ENCODE peak calls at places on chromosome 19, in seven cellular contexts. One of them, this sample, is unnamed.

GRCh38 chr19:30371960-30372824 is at the start of gene ZNF536:
- DNase-seq in NT2/D1: no peak
- DNase-seq in BJ: no peak
- DNase-seq in fibroblast of lung: no peak
- DNase-seq in hepatocyte: no peak
- DNase-seq in CD8-positive, alpha-beta memory T cell: no peak
- DNase-seq in foreskin fibroblast: no peak
- DNase-seq in this sample: no peak

GRCh38 chr19:47427241-47428176 is 8.2 kb upstream of the MEIS3 start:
- DNase-seq in fibroblast of lung: peak
- DNase-seq in NT2/D1: peak
- DNase-seq in foreskin fibroblast: no peak
- DNase-seq in hepatocyte: peak
- DNase-seq in CD8-positive, alpha-beta memory T cell: peak
- DNase-seq in BJ: no peak
- DNase-seq in this sample: peak

GRCh38 chr19:18933297-18933696 is 7.7 kb downstream of the HOMER3 start:
- DNase-seq in NT2/D1: no peak
- DNase-seq in foreskin fibroblast: no peak
- DNase-seq in hepatocyte: no peak
- DNase-seq in CD8-positive, alpha-beta memory T cell: no peak
- DNase-seq in BJ: no peak
- DNase-seq in fibroblast of lung: no peak
- DNase-seq in this sample: no peak

GRCh38 chr19:541699-542098 is 2.2 kb upstream of the GZMM start:
- DNase-seq in fibroblast of lung: no peak
- DNase-seq in BJ: no peak
- DNase-seq in NT2/D1: no peak
- DNase-seq in foreskin fibroblast: no peak
- DNase-seq in CD8-positive, alpha-beta memory T cell: no peak
- DNase-seq in hepatocyte: no peak
- DNase-seq in this sample: no peak

GRCh38 chr19:17610384-17610783 is 54.9 kb downstream of the COLGALT1 start:
- DNase-seq in hepatocyte: no peak
- DNase-seq in NT2/D1: no peak
- DNase-seq in fibroblast of lung: no peak
- DNase-seq in foreskin fibroblast: no peak
- DNase-seq in BJ: no peak
- DNase-seq in CD8-positive, alpha-beta memory T cell: no peak
- DNase-seq in this sample: peak

GRCh38 chr19:56076413-56076998 is 44.6 kb downstream of the ZNF787 start:
- DNase-seq in BJ: no peak
- DNase-seq in hepatocyte: peak
- DNase-seq in foreskin fibroblast: peak
- DNase-seq in NT2/D1: no peak
- DNase-seq in CD8-positive, alpha-beta memory T cell: peak
- DNase-seq in fibroblast of lung: peak
- DNase-seq in this sample: peak

GRCh38 chr19:17244618-17245534 is 843 bp downstream of the NR2F6 start:
- DNase-seq in hepatocyte: peak
- DNase-seq in BJ: no peak
- DNase-seq in fibroblast of lung: no peak
- DNase-seq in CD8-positive, alpha-beta memory T cell: no peak
- DNase-seq in NT2/D1: no peak
- DNase-seq in foreskin fibroblast: no peak
- DNase-seq in this sample: no peak

GRCh38 chr19:49064768-49065611 is at the start of gene NTF4:
- DNase-seq in BJ: no peak
- DNase-seq in foreskin fibroblast: no peak
- DNase-seq in fibroblast of lung: peak
- DNase-seq in hepatocyte: peak
- DNase-seq in NT2/D1: no peak
- DNase-seq in CD8-positive, alpha-beta memory T cell: no peak
- DNase-seq in this sample: no peak

GRCh38 chr19:30274987-30275386 is 97.2 kb upstream of the ZNF536 start:
- DNase-seq in hepatocyte: no peak
- DNase-seq in foreskin fibroblast: no peak
- DNase-seq in CD8-positive, alpha-beta memory T cell: no peak
- DNase-seq in BJ: no peak
- DNase-seq in fibroblast of lung: no peak
- DNase-seq in NT2/D1: no peak
- DNase-seq in this sample: no peak

GRCh38 chr19:28960986-28961705 is 251.8 kb downstream of the UQCRFS1 start:
- DNase-seq in hepatocyte: no peak
- DNase-seq in fibroblast of lung: peak
- DNase-seq in CD8-positive, alpha-beta memory T cell: no peak
- DNase-seq in BJ: peak
- DNase-seq in foreskin fibroblast: peak
- DNase-seq in NT2/D1: no peak
- DNase-seq in this sample: peak

GRCh38 chr19:18006895-18007604 is 920 bp upstream of the ARRDC2 start:
- DNase-seq in BJ: no peak
- DNase-seq in CD8-positive, alpha-beta memory T cell: peak
- DNase-seq in fibroblast of lung: peak
- DNase-seq in foreskin fibroblast: peak
- DNase-seq in hepatocyte: peak
- DNase-seq in NT2/D1: peak
- DNase-seq in this sample: peak

GRCh38 chr19:55447421-55448174 is 4.5 kb upstream of the SHISA7 start:
- DNase-seq in fibroblast of lung: no peak
- DNase-seq in NT2/D1: no peak
- DNase-seq in BJ: no peak
- DNase-seq in hepatocyte: no peak
- DNase-seq in foreskin fibroblast: peak
- DNase-seq in CD8-positive, alpha-beta memory T cell: no peak
- DNase-seq in this sample: peak

GRCh38 chr19:43749898-43750297 is 4.9 kb downstream of the SMG9 start:
- DNase-seq in fibroblast of lung: no peak
- DNase-seq in hepatocyte: no peak
- DNase-seq in BJ: no peak
- DNase-seq in NT2/D1: no peak
- DNase-seq in CD8-positive, alpha-beta memory T cell: no peak
- DNase-seq in foreskin fibroblast: no peak
- DNase-seq in this sample: no peak

GRCh38 chr19:42275103-42275502 is 6.1 kb downstream of the CIC start:
- DNase-seq in BJ: no peak
- DNase-seq in NT2/D1: no peak
- DNase-seq in CD8-positive, alpha-beta memory T cell: no peak
- DNase-seq in hepatocyte: peak
- DNase-seq in fibroblast of lung: no peak
- DNase-seq in foreskin fibroblast: no peak
- DNase-seq in this sample: no peak

GRCh38 chr19:20640545-20640944 is 20.8 kb downstream of the ZNF626 start:
- DNase-seq in BJ: no peak
- DNase-seq in fibroblast of lung: no peak
- DNase-seq in foreskin fibroblast: no peak
- DNase-seq in CD8-positive, alpha-beta memory T cell: no peak
- DNase-seq in NT2/D1: no peak
- DNase-seq in hepatocyte: no peak
- DNase-seq in this sample: no peak
- H3K4me3 ChIP-seq in BJ: no peak
- H3K4me3 ChIP-seq in fibroblast of lung: no peak
- H3K4me3 ChIP-seq in foreskin fibroblast: no peak
- H3K4me3 ChIP-seq in CD8-positive, alpha-beta memory T cell: no peak
- H3K4me3 ChIP-seq in NT2/D1: no peak
- H3K4me3 ChIP-seq in hepatocyte: no peak
- H3K4me3 ChIP-seq in this sample: no peak

DNA sequence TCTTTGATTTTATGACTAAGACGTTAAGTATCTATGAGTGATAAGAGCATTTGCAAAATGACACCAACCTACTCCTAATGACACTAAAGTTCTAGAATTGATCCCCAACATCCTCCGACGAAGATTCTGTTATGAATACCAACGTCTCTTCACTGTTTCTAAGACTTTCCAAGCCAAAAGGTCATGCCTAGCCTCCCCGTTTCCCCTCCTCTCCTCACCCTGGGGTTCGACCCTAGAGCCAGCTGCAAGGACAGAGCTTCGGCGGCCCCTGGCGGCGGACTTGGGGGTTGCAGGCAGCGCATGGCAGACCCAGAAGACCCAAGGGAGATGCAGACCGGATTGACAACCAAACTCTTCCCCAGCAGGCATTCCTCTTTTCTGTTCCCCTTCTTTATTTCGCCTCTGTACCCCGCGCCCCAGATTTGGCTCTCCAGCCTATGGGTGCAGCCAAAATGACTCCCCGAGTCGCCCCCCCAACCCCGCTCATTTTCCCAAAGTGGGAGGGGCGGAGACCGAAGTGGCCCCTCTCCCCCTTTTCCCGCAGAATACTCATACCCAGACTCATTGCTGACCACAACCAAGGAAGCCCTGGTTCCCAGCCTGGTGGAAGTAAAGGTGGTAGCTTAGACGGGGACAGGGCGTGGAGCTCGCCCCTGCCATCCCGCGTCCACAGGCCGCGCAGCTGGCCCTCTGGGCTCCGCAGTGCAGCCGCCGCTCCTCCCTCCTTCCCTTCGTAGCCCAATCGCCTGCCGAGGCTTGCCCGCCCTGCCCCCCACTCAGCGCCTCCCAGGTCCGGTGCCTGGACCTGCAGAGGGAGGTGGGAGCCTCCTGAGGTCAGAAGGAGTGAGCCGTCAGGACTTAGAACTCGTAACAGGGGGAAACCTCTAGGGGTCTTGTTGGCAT is 4.1 kb upstream of the EML2 start:
- DNase-seq in fibroblast of lung: peak
- DNase-seq in CD8-positive, alpha-beta memory T cell: peak
- DNase-seq in NT2/D1: peak
- DNase-seq in hepatocyte: peak
- DNase-seq in BJ: no peak
- DNase-seq in foreskin fibroblast: peak
- DNase-seq in this sample: peak
- H3K4me3 ChIP-seq in fibroblast of lung: peak
- H3K4me3 ChIP-seq in CD8-positive, alpha-beta memory T cell: no peak
- H3K4me3 ChIP-seq in NT2/D1: peak
- H3K4me3 ChIP-seq in hepatocyte: no peak
- H3K4me3 ChIP-seq in BJ: no peak
- H3K4me3 ChIP-seq in foreskin fibroblast: peak
- H3K4me3 ChIP-seq in this sample: no peak

DNA sequence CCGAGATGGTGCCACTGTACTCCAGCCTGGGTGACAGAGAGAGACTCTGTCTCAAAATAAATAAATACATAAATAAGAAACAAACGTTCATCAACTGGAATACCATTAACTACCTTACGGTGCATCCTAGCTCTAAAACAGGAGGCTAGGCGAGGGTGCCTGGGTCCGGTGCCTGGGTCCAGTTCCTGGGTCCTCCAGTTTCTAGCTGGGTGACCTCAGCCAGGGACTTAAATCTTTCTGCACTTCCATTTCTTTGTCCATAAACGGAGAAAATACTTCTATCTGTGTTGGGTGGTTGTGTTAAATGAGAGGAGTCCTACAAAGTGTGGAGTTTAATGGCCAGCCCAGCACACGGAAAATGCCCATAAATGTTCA is 34.0 kb downstream of the RFX2 start:
- DNase-seq in fibroblast of lung: no peak
- DNase-seq in foreskin fibroblast: no peak
- DNase-seq in CD8-positive, alpha-beta memory T cell: no peak
- DNase-seq in hepatocyte: no peak
- DNase-seq in BJ: no peak
- DNase-seq in NT2/D1: no peak
- DNase-seq in this sample: no peak
- H3K4me3 ChIP-seq in fibroblast of lung: no peak
- H3K4me3 ChIP-seq in foreskin fibroblast: peak
- H3K4me3 ChIP-seq in CD8-positive, alpha-beta memory T cell: no peak
- H3K4me3 ChIP-seq in hepatocyte: no peak
- H3K4me3 ChIP-seq in BJ: peak
- H3K4me3 ChIP-seq in NT2/D1: no peak
- H3K4me3 ChIP-seq in this sample: no peak

DNA sequence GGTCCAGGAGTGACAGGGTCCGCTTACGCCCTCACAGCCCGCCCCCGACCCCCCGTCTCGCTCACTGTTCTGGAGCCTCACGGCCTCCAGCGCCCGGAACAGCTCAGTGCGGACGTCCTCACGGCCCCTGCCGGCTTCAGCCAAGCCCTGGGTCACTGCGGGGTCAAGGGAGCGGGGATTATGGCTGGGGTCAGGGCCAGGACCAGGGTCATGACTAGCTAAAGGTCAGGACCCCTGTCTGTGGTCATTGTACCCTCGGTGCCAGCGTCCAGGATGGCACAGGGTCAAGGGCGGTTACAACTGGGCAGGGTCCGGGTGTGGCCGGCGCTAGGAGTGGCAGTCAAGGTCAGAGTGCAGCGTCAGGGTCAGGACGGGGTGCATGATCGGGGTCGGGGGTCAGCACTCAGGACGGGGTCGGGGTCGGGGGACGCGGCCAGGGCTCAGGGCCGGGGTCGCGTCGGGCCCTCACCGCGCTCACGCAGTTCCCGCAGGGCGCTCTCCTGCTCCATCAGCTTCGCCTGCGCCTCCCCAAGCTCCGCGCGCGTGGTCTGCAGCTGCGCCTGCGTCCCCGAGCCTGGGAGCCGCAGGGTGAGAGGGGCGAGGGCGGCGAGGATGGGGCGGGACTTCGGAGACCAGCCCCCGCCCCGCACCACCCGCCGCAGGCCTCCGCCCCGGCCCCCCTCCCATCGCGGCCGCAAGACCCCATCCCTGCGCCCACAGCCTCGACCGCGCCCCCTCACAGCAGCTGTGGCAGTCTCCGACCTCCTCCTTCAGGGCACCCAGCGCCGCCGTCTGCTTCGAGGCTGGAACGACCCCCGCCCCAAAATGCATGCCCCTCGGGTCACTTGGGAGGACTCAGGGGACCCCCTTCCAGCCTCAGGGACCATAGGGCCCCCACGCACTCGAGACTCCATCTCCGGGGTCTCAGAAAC is 1.4 kb downstream of the CLEC4G start:
- DNase-seq in fibroblast of lung: no peak
- DNase-seq in hepatocyte: no peak
- DNase-seq in CD8-positive, alpha-beta memory T cell: no peak
- DNase-seq in foreskin fibroblast: no peak
- DNase-seq in NT2/D1: no peak
- DNase-seq in BJ: no peak
- DNase-seq in this sample: no peak
- H3K4me3 ChIP-seq in fibroblast of lung: no peak
- H3K4me3 ChIP-seq in hepatocyte: no peak
- H3K4me3 ChIP-seq in CD8-positive, alpha-beta memory T cell: no peak
- H3K4me3 ChIP-seq in foreskin fibroblast: no peak
- H3K4me3 ChIP-seq in NT2/D1: peak
- H3K4me3 ChIP-seq in BJ: no peak
- H3K4me3 ChIP-seq in this sample: no peak

GRCh38 chr19:33175156-33175782 is 18.9 kb upstream of the LRP3 start:
- DNase-seq in CD8-positive, alpha-beta memory T cell: no peak
- DNase-seq in NT2/D1: no peak
- DNase-seq in foreskin fibroblast: no peak
- DNase-seq in fibroblast of lung: no peak
- DNase-seq in hepatocyte: no peak
- DNase-seq in BJ: no peak
- DNase-seq in this sample: no peak
- H3K4me3 ChIP-seq in CD8-positive, alpha-beta memory T cell: no peak
- H3K4me3 ChIP-seq in NT2/D1: no peak
- H3K4me3 ChIP-seq in foreskin fibroblast: peak
- H3K4me3 ChIP-seq in fibroblast of lung: peak
- H3K4me3 ChIP-seq in hepatocyte: no peak
- H3K4me3 ChIP-seq in BJ: no peak
- H3K4me3 ChIP-seq in this sample: no peak

DNA sequence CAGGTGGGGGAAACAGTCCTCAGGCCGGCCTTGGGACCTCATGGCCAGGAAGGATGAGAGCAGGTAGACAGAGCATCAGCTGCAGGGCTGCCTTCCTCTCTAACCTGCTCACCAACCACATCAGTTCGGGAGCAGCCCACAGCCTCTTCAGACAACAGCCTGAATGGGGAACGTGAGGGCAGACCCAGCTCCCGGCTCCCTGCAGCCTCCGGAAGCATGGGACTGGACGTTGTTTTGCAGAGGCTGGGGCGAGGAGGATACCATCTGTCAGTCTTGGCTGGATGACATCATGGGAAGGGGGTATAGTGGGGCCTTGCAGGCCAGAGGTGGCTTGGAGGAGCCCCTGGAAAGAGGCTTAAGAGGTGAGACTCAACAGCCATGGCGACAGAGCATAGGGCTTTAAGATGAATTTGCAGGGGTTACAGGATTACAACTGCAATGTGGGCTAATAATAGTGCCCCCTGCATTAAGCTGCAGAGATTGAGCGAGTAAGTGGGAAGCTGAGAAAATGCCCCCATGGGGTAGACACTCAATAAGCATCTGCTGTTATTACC is 1.5 kb downstream of the FXYD3 start:
- DNase-seq in fibroblast of lung: no peak
- DNase-seq in BJ: no peak
- DNase-seq in hepatocyte: no peak
- DNase-seq in CD8-positive, alpha-beta memory T cell: no peak
- DNase-seq in NT2/D1: no peak
- DNase-seq in foreskin fibroblast: no peak
- DNase-seq in this sample: no peak
- H3K4me3 ChIP-seq in fibroblast of lung: no peak
- H3K4me3 ChIP-seq in BJ: no peak
- H3K4me3 ChIP-seq in hepatocyte: peak
- H3K4me3 ChIP-seq in CD8-positive, alpha-beta memory T cell: no peak
- H3K4me3 ChIP-seq in NT2/D1: no peak
- H3K4me3 ChIP-seq in foreskin fibroblast: no peak
- H3K4me3 ChIP-seq in this sample: no peak

This sample was measured in fibroblast of the aortic adventitia.